ENCODE peak calls at places on chromosomes 7 and 10, in seven cellular contexts. I, C, R, G, P, X and A are unnamed samples.

GRCh38 chr10:14327535-14327934 is 3.2 kb downstream of the FRMD4A start:
- DNase-seq in P (no peak), R (no peak), C (peak; percentile 5), G (peak; percentile 7), I (no peak), X (peak; percentile 65), A (no peak)

GRCh38 chr10:110833234-110833940 is 38.3 kb upstream of the PDCD4 start:
- DNase-seq in X (no peak), C (no peak), P (no peak), G (no peak), R (no peak), I (no peak), A (no peak)

GRCh38 chr10:60798031-60798430 is 19.8 kb downstream of the CDK1 start:
- DNase-seq in I (no peak), G (peak; percentile 35), R (no peak), P (no peak), C (no peak), X (no peak), A (peak; percentile 53)

GRCh38 chr7:84857336-84857735 is 329.5 kb downstream of the SEMA3D start:
- DNase-seq in I (no peak), R (no peak), C (no peak), G (no peak), X (no peak), P (no peak), A (no peak)

GRCh38 chr10:60541461-60541860 is 151.8 kb upstream of the ANK3 start:
- DNase-seq in C (no peak), G (no peak), P (no peak), I (no peak), R (no peak), X (no peak), A (no peak)

GRCh38 chr7:84939888-84940287 is 247.0 kb downstream of the SEMA3D start:
- DNase-seq in P (peak; percentile 20), X (no peak), G (no peak), I (no peak), C (no peak), R (no peak), A (no peak)

GRCh38 chr10:117552759-117553158 is 10.2 kb downstream of the EMX2 start:
- DNase-seq in I (no peak), P (no peak), R (no peak), G (no peak), X (no peak), C (no peak), A (no peak)

GRCh38 chr7:28732037-28732869 is 225.9 kb downstream of the TRIL start:
- DNase-seq in I (peak; percentile 63), G (peak; percentile 39), R (no peak), C (no peak), P (peak; percentile 42), X (no peak), A (no peak)

GRCh38 chr10:58981846-58982245 is 194.6 kb upstream of the PHYHIPL start:
- DNase-seq in C (no peak), R (no peak), P (no peak), G (no peak), I (no peak), X (no peak), A (no peak)

GRCh38 chr10:117212176-117212575 is 14.9 kb downstream of the KCNK18 start:
- DNase-seq in C (no peak), R (no peak), I (no peak), X (no peak), P (no peak), G (no peak), A (no peak)

GRCh38 chr7:47285860-47286491 is 295.9 kb downstream of the TNS3 start:
- DNase-seq in P (no peak), I (peak; percentile 19), C (no peak), X (no peak), R (no peak), G (peak; percentile 18), A (no peak)

GRCh38 chr10:35336084-35336831 is at the start of gene CCNY:
- DNase-seq in R (peak; percentile 59), X (no peak), P (peak; percentile 88), G (peak; percentile 75), I (peak; percentile 42), C (peak; percentile 55), A (peak; percentile 70)

GRCh38 chr7:35805876-35806275 is 5.0 kb downstream of the SEPTIN7 start:
- DNase-seq in C (no peak), X (no peak), P (no peak), I (no peak), G (no peak), R (no peak), A (no peak)

GRCh38 chr10:133388973-133389818 is 4.8 kb upstream of the MTG1 start:
- DNase-seq in P (no peak), C (no peak), I (no peak), X (no peak), R (peak; percentile 66), G (no peak), A (no peak)

GRCh38 chr7:55381696-55382095 is 16.6 kb downstream of the LANCL2 start:
- DNase-seq in C (no peak), I (no peak), P (no peak), R (no peak), G (no peak), X (no peak), A (no peak)

GRCh38 chr10:75111367-75111905 is at the start of gene SAMD8:
- DNase-seq in X (peak; percentile 88), P (peak; percentile 98), I (peak; percentile 96), C (peak; percentile 94), G (peak; percentile 97), R (peak; percentile 91), A (peak; percentile 94)

GRCh38 chr10:130434446-130435385 is 298.5 kb downstream of the GLRX3 start:
- DNase-seq in I (no peak), X (no peak), R (no peak), C (no peak), G (no peak), P (no peak), A (no peak)

GRCh38 chr10:132098539-132099421 is 33.0 kb downstream of the JAKMIP3 start:
- DNase-seq in R (no peak), C (no peak), P (no peak), I (no peak), G (no peak), X (no peak), A (no peak)

GRCh38 chr7:28088032-28088431 is 92.6 kb downstream of the JAZF1 start:
- DNase-seq in P (no peak), G (no peak), R (no peak), C (no peak), I (peak; percentile 53), X (no peak), A (no peak)

GRCh38 chr10:131180086-131180485 is 131.4 kb downstream of the TCERG1L start:
- DNase-seq in I (no peak), R (no peak), G (no peak), C (no peak), P (no peak), X (no peak), A (no peak)

GRCh38 chr10:60182691-60183090 is 207.0 kb downstream of the ANK3 start:
- DNase-seq in I (peak; percentile 75), X (no peak), P (no peak), C (no peak), R (no peak), G (peak; percentile 25), A (no peak)